ENCODE peak calls at places on chromosome 19, in nine cellular contexts. One of them, this sample, is unnamed. For H3K79me2, the result is how much of the 10 kb centered on the place peaks cover.

GRCh38 chr19:56084835-56085536 is 36.1 kb downstream of the ZNF787 start:
- DNase-seq in astrocyte: no peak
- DNase-seq in neural progenitor cell: no peak
- DNase-seq in SK-N-SH: peak
- DNase-seq in keratinocyte: no peak
- DNase-seq in hepatocyte: no peak
- DNase-seq in GM12878: no peak
- DNase-seq in OCI-LY7: no peak
- DNase-seq in fibroblast of lung: no peak
- DNase-seq in this sample: peak

GRCh38 chr19:15464394-15465385 is at the start of gene RASAL3:
- DNase-seq in SK-N-SH: no peak
- DNase-seq in hepatocyte: no peak
- DNase-seq in neural progenitor cell: no peak
- DNase-seq in astrocyte: no peak
- DNase-seq in fibroblast of lung: no peak
- DNase-seq in GM12878: peak
- DNase-seq in keratinocyte: no peak
- DNase-seq in OCI-LY7: peak
- DNase-seq in this sample: no peak

GRCh38 chr19:19451429-19452240 is 46.2 kb downstream of the GATAD2A start:
- DNase-seq in SK-N-SH: no peak
- DNase-seq in neural progenitor cell: no peak
- DNase-seq in astrocyte: peak
- DNase-seq in GM12878: peak
- DNase-seq in keratinocyte: no peak
- DNase-seq in OCI-LY7: no peak
- DNase-seq in hepatocyte: no peak
- DNase-seq in fibroblast of lung: no peak
- DNase-seq in this sample: no peak

GRCh38 chr19:43606569-43607229 is 5.2 kb upstream of the SRRM5 start:
- DNase-seq in GM12878: no peak
- DNase-seq in astrocyte: no peak
- DNase-seq in fibroblast of lung: no peak
- DNase-seq in hepatocyte: no peak
- DNase-seq in keratinocyte: no peak
- DNase-seq in SK-N-SH: no peak
- DNase-seq in OCI-LY7: no peak
- DNase-seq in neural progenitor cell: no peak
- DNase-seq in this sample: peak

GRCh38 chr19:9431475-9431874 is 3.9 kb downstream of the ZNF266 start:
- DNase-seq in GM12878: no peak
- DNase-seq in fibroblast of lung: peak
- DNase-seq in SK-N-SH: peak
- DNase-seq in OCI-LY7: peak
- DNase-seq in astrocyte: no peak
- DNase-seq in keratinocyte: peak
- DNase-seq in hepatocyte: peak
- DNase-seq in neural progenitor cell: peak
- DNase-seq in this sample: no peak

GRCh38 chr19:13881692-13882418 is 4.9 kb downstream of the NANOS3 start:
- DNase-seq in neural progenitor cell: peak
- DNase-seq in GM12878: no peak
- DNase-seq in SK-N-SH: no peak
- DNase-seq in keratinocyte: no peak
- DNase-seq in hepatocyte: no peak
- DNase-seq in astrocyte: peak
- DNase-seq in OCI-LY7: no peak
- DNase-seq in fibroblast of lung: no peak
- DNase-seq in this sample: no peak

GRCh38 chr19:9842834-9843625 is 7.9 kb downstream of the PIN1 start:
- DNase-seq in astrocyte: no peak
- DNase-seq in OCI-LY7: no peak
- DNase-seq in SK-N-SH: no peak
- DNase-seq in GM12878: no peak
- DNase-seq in fibroblast of lung: no peak
- DNase-seq in keratinocyte: no peak
- DNase-seq in hepatocyte: no peak
- DNase-seq in neural progenitor cell: no peak
- DNase-seq in this sample: no peak

GRCh38 chr19:53906211-53907192 is 2.6 kb upstream of the CACNG7 start:
- DNase-seq in GM12878: no peak
- DNase-seq in OCI-LY7: peak
- DNase-seq in hepatocyte: peak
- DNase-seq in neural progenitor cell: peak
- DNase-seq in astrocyte: no peak
- DNase-seq in SK-N-SH: peak
- DNase-seq in keratinocyte: no peak
- DNase-seq in fibroblast of lung: no peak
- DNase-seq in this sample: no peak

GRCh38 chr19:49327878-49328544 is 3.0 kb upstream of the SLC6A16 start:
- DNase-seq in GM12878: no peak
- DNase-seq in fibroblast of lung: peak
- DNase-seq in neural progenitor cell: peak
- DNase-seq in keratinocyte: no peak
- DNase-seq in SK-N-SH: no peak
- DNase-seq in hepatocyte: no peak
- DNase-seq in OCI-LY7: peak
- DNase-seq in astrocyte: no peak
- DNase-seq in this sample: no peak

GRCh38 chr19:16370671-16371391 is 46.2 kb downstream of the KLF2 start:
- DNase-seq in GM12878: no peak
- DNase-seq in hepatocyte: no peak
- DNase-seq in OCI-LY7: peak
- DNase-seq in astrocyte: no peak
- DNase-seq in SK-N-SH: no peak
- DNase-seq in neural progenitor cell: no peak
- DNase-seq in fibroblast of lung: no peak
- DNase-seq in keratinocyte: no peak
- DNase-seq in this sample: no peak

GRCh38 chr19:6887326-6887725 is at the start of gene ADGRE1:
- DNase-seq in keratinocyte: no peak
- DNase-seq in fibroblast of lung: no peak
- DNase-seq in hepatocyte: no peak
- DNase-seq in astrocyte: no peak
- DNase-seq in SK-N-SH: no peak
- DNase-seq in OCI-LY7: no peak
- DNase-seq in GM12878: no peak
- DNase-seq in neural progenitor cell: no peak
- DNase-seq in this sample: no peak

GRCh38 chr19:48741222-48741999 is 1.0 kb upstream of the RASIP1 start:
- DNase-seq in GM12878: no peak
- DNase-seq in astrocyte: no peak
- DNase-seq in keratinocyte: no peak
- DNase-seq in SK-N-SH: peak
- DNase-seq in fibroblast of lung: no peak
- DNase-seq in neural progenitor cell: peak
- DNase-seq in hepatocyte: no peak
- DNase-seq in OCI-LY7: peak
- DNase-seq in this sample: no peak

GRCh38 chr19:19822148-19822429 is 539 bp upstream of the ZNF506 start:
- DNase-seq in keratinocyte: no peak
- DNase-seq in neural progenitor cell: no peak
- DNase-seq in SK-N-SH: peak
- DNase-seq in hepatocyte: no peak
- DNase-seq in fibroblast of lung: no peak
- DNase-seq in OCI-LY7: peak
- DNase-seq in GM12878: no peak
- DNase-seq in astrocyte: no peak
- DNase-seq in this sample: no peak

GRCh38 chr19:42113641-42114348 is 18.5 kb downstream of the POU2F2 start:
- DNase-seq in hepatocyte: peak
- DNase-seq in OCI-LY7: peak
- DNase-seq in neural progenitor cell: no peak
- DNase-seq in astrocyte: peak
- DNase-seq in SK-N-SH: no peak
- DNase-seq in keratinocyte: peak
- DNase-seq in GM12878: peak
- DNase-seq in fibroblast of lung: peak
- DNase-seq in this sample: peak

GRCh38 chr19:4758082-4758481 is 33.5 kb upstream of the FEM1A start:
- DNase-seq in neural progenitor cell: no peak
- DNase-seq in SK-N-SH: no peak
- DNase-seq in hepatocyte: no peak
- DNase-seq in astrocyte: no peak
- DNase-seq in fibroblast of lung: no peak
- DNase-seq in keratinocyte: no peak
- DNase-seq in GM12878: no peak
- DNase-seq in OCI-LY7: no peak
- DNase-seq in this sample: no peak

GRCh38 chr19:49581007-49581508 is at the start of gene PRRG2:
- DNase-seq in fibroblast of lung: no peak
- DNase-seq in neural progenitor cell: no peak
- DNase-seq in keratinocyte: no peak
- DNase-seq in hepatocyte: peak
- DNase-seq in GM12878: no peak
- DNase-seq in OCI-LY7: no peak
- DNase-seq in SK-N-SH: no peak
- DNase-seq in astrocyte: no peak
- DNase-seq in this sample: peak

GRCh38 chr19:40284501-40285352 is at the start of gene AKT2:
- DNase-seq in astrocyte: peak
- DNase-seq in neural progenitor cell: peak
- DNase-seq in SK-N-SH: peak
- DNase-seq in GM12878: peak
- DNase-seq in hepatocyte: peak
- DNase-seq in OCI-LY7: peak
- DNase-seq in keratinocyte: no peak
- DNase-seq in fibroblast of lung: peak
- DNase-seq in this sample: peak

GRCh38 chr19:15368798-15369593 is 10.6 kb downstream of the AKAP8 start:
- DNase-seq in neural progenitor cell: no peak
- DNase-seq in astrocyte: no peak
- DNase-seq in keratinocyte: no peak
- DNase-seq in hepatocyte: no peak
- DNase-seq in GM12878: no peak
- DNase-seq in SK-N-SH: no peak
- DNase-seq in OCI-LY7: no peak
- DNase-seq in fibroblast of lung: no peak
- DNase-seq in this sample: no peak

DNA sequence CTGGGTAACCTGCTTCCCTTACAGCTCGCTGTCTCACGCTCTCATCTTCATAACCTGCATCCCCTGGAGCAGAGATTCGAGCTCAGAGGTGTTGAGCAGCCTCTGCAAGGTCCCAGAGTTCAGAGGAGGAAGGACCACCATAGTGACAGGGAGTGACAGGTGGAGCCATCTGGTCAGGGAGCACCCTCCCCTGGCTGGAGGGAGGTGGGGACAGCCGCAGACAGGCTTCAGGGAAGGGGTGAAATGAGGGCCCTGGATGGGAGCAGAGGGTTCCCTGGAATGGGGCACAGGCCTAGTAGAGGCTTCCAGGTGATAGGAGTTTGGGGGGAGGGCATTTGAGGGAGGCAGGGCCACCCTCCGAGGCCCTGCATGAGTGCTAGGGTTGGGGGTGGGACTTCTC is 82.1 kb downstream of the ZNF429 start:
- DNase-seq in hepatocyte: no peak
- DNase-seq in astrocyte: no peak
- DNase-seq in neural progenitor cell: no peak
- DNase-seq in keratinocyte: no peak
- DNase-seq in fibroblast of lung: no peak
- DNase-seq in GM12878: no peak
- DNase-seq in SK-N-SH: no peak
- DNase-seq in OCI-LY7: no peak
- DNase-seq in this sample: no peak
- H3K79me2 ChIP-seq in hepatocyte: under half
- H3K79me2 ChIP-seq in astrocyte: under half
- H3K79me2 ChIP-seq in neural progenitor cell: under half
- H3K79me2 ChIP-seq in keratinocyte: under half
- H3K79me2 ChIP-seq in fibroblast of lung: under half
- H3K79me2 ChIP-seq in GM12878: under half
- H3K79me2 ChIP-seq in SK-N-SH: under half
- H3K79me2 ChIP-seq in OCI-LY7: under half
- H3K79me2 ChIP-seq in this sample: under half

GRCh38 chr19:46878613-46879375 is 18.0 kb downstream of the ARHGAP35 start:
- DNase-seq in astrocyte: peak
- DNase-seq in OCI-LY7: no peak
- DNase-seq in SK-N-SH: no peak
- DNase-seq in neural progenitor cell: no peak
- DNase-seq in keratinocyte: no peak
- DNase-seq in hepatocyte: no peak
- DNase-seq in fibroblast of lung: peak
- DNase-seq in GM12878: no peak
- DNase-seq in this sample: peak

GRCh38 chr19:46881092-46881491 is 20.3 kb downstream of the ARHGAP35 start:
- DNase-seq in astrocyte: no peak
- DNase-seq in neural progenitor cell: no peak
- DNase-seq in fibroblast of lung: no peak
- DNase-seq in hepatocyte: peak
- DNase-seq in SK-N-SH: no peak
- DNase-seq in keratinocyte: no peak
- DNase-seq in GM12878: no peak
- DNase-seq in OCI-LY7: no peak
- DNase-seq in this sample: no peak

GRCh38 chr19:46882034-46882433 is 21.2 kb downstream of the ARHGAP35 start:
- DNase-seq in keratinocyte: no peak
- DNase-seq in neural progenitor cell: no peak
- DNase-seq in SK-N-SH: no peak
- DNase-seq in fibroblast of lung: no peak
- DNase-seq in GM12878: no peak
- DNase-seq in astrocyte: no peak
- DNase-seq in OCI-LY7: no peak
- DNase-seq in hepatocyte: no peak
- DNase-seq in this sample: no peak

GRCh38 chr19:46875657-46876056 is 14.9 kb downstream of the ARHGAP35 start:
- DNase-seq in keratinocyte: no peak
- DNase-seq in GM12878: no peak
- DNase-seq in SK-N-SH: no peak
- DNase-seq in fibroblast of lung: no peak
- DNase-seq in astrocyte: no peak
- DNase-seq in neural progenitor cell: no peak
- DNase-seq in hepatocyte: no peak
- DNase-seq in OCI-LY7: no peak
- DNase-seq in this sample: no peak

GRCh38 chr19:46880440-46880839 is 19.6 kb downstream of the ARHGAP35 start:
- DNase-seq in GM12878: no peak
- DNase-seq in fibroblast of lung: no peak
- DNase-seq in SK-N-SH: no peak
- DNase-seq in OCI-LY7: no peak
- DNase-seq in hepatocyte: no peak
- DNase-seq in keratinocyte: no peak
- DNase-seq in neural progenitor cell: no peak
- DNase-seq in astrocyte: no peak
- DNase-seq in this sample: no peak
- H3K79me2 ChIP-seq in GM12878: under half
- H3K79me2 ChIP-seq in fibroblast of lung: under half
- H3K79me2 ChIP-seq in SK-N-SH: half or more
- H3K79me2 ChIP-seq in OCI-LY7: under half
- H3K79me2 ChIP-seq in hepatocyte: half or more
- H3K79me2 ChIP-seq in keratinocyte: half or more
- H3K79me2 ChIP-seq in neural progenitor cell: half or more
- H3K79me2 ChIP-seq in astrocyte: half or more
- H3K79me2 ChIP-seq in this sample: half or more

GRCh38 chr19:58551123-58551497 is 3.8 kb downstream of the CHMP2A start:
- DNase-seq in OCI-LY7: no peak
- DNase-seq in GM12878: no peak
- DNase-seq in neural progenitor cell: no peak
- DNase-seq in astrocyte: no peak
- DNase-seq in fibroblast of lung: no peak
- DNase-seq in SK-N-SH: no peak
- DNase-seq in keratinocyte: no peak
- DNase-seq in hepatocyte: no peak
- DNase-seq in this sample: no peak
- H3K79me2 ChIP-seq in OCI-LY7: under half
- H3K79me2 ChIP-seq in GM12878: under half
- H3K79me2 ChIP-seq in neural progenitor cell: half or more
- H3K79me2 ChIP-seq in astrocyte: half or more
- H3K79me2 ChIP-seq in fibroblast of lung: half or more
- H3K79me2 ChIP-seq in SK-N-SH: half or more
- H3K79me2 ChIP-seq in keratinocyte: half or more
- H3K79me2 ChIP-seq in hepatocyte: half or more
- H3K79me2 ChIP-seq in this sample: half or more

GRCh38 chr19:44856438-44857083 is 10.5 kb downstream of the NECTIN2 start:
- DNase-seq in fibroblast of lung: no peak
- DNase-seq in GM12878: no peak
- DNase-seq in astrocyte: peak
- DNase-seq in SK-N-SH: no peak
- DNase-seq in OCI-LY7: no peak
- DNase-seq in hepatocyte: no peak
- DNase-seq in keratinocyte: no peak
- DNase-seq in neural progenitor cell: no peak
- DNase-seq in this sample: no peak
- H3K79me2 ChIP-seq in fibroblast of lung: under half
- H3K79me2 ChIP-seq in GM12878: under half
- H3K79me2 ChIP-seq in astrocyte: half or more
- H3K79me2 ChIP-seq in SK-N-SH: half or more
- H3K79me2 ChIP-seq in OCI-LY7: under half
- H3K79me2 ChIP-seq in hepatocyte: half or more
- H3K79me2 ChIP-seq in keratinocyte: under half
- H3K79me2 ChIP-seq in neural progenitor cell: half or more
- H3K79me2 ChIP-seq in this sample: half or more